ENCODE peak calls at places on chromosomes 13 and 19, in eight cellular contexts. Z is AG04449, F is AG09319, B is lower leg skin, P is astrocyte of the spinal cord, R is body of pancreas, M is stomach, A is fibroblast of villous mesenchyme. J is an unnamed sample.

GRCh38 chr13:39364797-39365468 is 238.1 kb downstream of the LHFPL6 start:
- DNase-seq in R (no peak), A (peak; percentile 23), Z (no peak), F (no peak), B (no peak), P (peak; percentile 34), M (no peak), J (no peak)

GRCh38 chr13:102021777-102022176 is 380.1 kb downstream of the FGF14 start:
- DNase-seq in R (no peak), F (no peak), Z (no peak), A (no peak), P (no peak), M (no peak), B (no peak), J (no peak)

GRCh38 chr13:50713849-50714248 is 129.6 kb downstream of the DLEU7 start:
- DNase-seq in R (no peak), A (peak; percentile 86), F (no peak), Z (peak; percentile 86), M (no peak), B (no peak), P (peak; percentile 93), J (no peak)

GRCh38 chr19:41377977-41378707 is 1.8 kb downstream of the TMEM91 start:
- DNase-seq in Z (no peak), M (no peak), F (no peak), A (peak; percentile 48), P (no peak), B (no peak), R (no peak), J (peak; percentile 77)

GRCh38 chr13:42474954-42475353 is 99.0 kb upstream of the TNFSF11 start:
- DNase-seq in Z (peak; percentile 14), B (no peak), R (no peak), A (peak; percentile 33), P (peak; percentile 90), F (no peak), M (no peak), J (no peak)

GRCh38 chr13:25237083-25237482 is 50.2 kb downstream of the MTMR6 start:
- DNase-seq in M (no peak), P (no peak), B (no peak), Z (no peak), A (no peak), R (no peak), F (no peak), J (no peak)

GRCh38 chr13:52001120-52001731 is 10.0 kb downstream of the ATP7B start:
- DNase-seq in A (peak; percentile 59), M (no peak), R (no peak), B (no peak), Z (no peak), P (peak; percentile 54), F (no peak), J (no peak)

GRCh38 chr19:5534787-5535586 is 32.8 kb downstream of the TINCR start:
- DNase-seq in F (no peak), Z (no peak), B (no peak), M (no peak), P (no peak), A (no peak), R (no peak), J (peak; percentile 61)

GRCh38 chr19:17292301-17293074 is 10.7 kb downstream of the ABHD8 start:
- DNase-seq in M (peak; percentile 76), B (peak; percentile 65), P (peak; percentile 83), Z (no peak), A (peak; percentile 89), F (peak; percentile 59), R (peak; percentile 51), J (peak; percentile 84)

GRCh38 chr13:38941353-38941945 is 49.2 kb downstream of the STOML3 start:
- DNase-seq in B (no peak), R (no peak), A (peak; percentile 25), F (no peak), P (peak; percentile 4), Z (no peak), M (no peak), J (no peak)

GRCh38 chr19:1417681-1418493 is 10.5 kb downstream of the DAZAP1 start:
- DNase-seq in A (no peak), Z (no peak), B (no peak), R (no peak), F (no peak), M (no peak), P (no peak), J (no peak)

GRCh38 chr19:28586501-28586900 is 626.5 kb downstream of the UQCRFS1 start:
- DNase-seq in A (no peak), B (no peak), P (no peak), Z (no peak), F (no peak), M (no peak), R (no peak), J (peak; percentile 22)

GRCh38 chr19:495440-496332 is 600 bp upstream of the MADCAM1 start:
- DNase-seq in B (no peak), M (no peak), R (no peak), Z (no peak), A (no peak), P (peak; percentile 20), F (no peak), J (peak; percentile 79)

GRCh38 chr13:33096886-33097610 is 80.8 kb downstream of the KL start:
- DNase-seq in Z (no peak), F (no peak), M (no peak), A (peak; percentile 60), B (no peak), P (no peak), R (no peak), J (no peak)

GRCh38 chr19:1172353-1173159 is 1.5 kb downstream of the SBNO2 start:
- DNase-seq in M (peak; percentile 63), B (no peak), P (peak; percentile 41), Z (no peak), A (peak; percentile 70), F (no peak), R (peak; percentile 78), J (no peak)

GRCh38 chr19:33721735-33722297 is 74.9 kb upstream of the KCTD15 start:
- DNase-seq in A (no peak), Z (no peak), M (no peak), P (no peak), B (no peak), R (no peak), F (no peak), J (no peak)

GRCh38 chr19:33719366-33720154 is 77.1 kb upstream of the KCTD15 start:
- DNase-seq in B (no peak), R (no peak), Z (no peak), P (no peak), F (no peak), M (no peak), A (no peak), J (no peak)

GRCh38 chr19:33722456-33723239 is 74.0 kb upstream of the KCTD15 start:
- DNase-seq in F (no peak), P (no peak), Z (no peak), A (no peak), R (no peak), M (no peak), B (no peak), J (no peak)

GRCh38 chr19:33720155-33720493 is 76.5 kb upstream of the KCTD15 start:
- DNase-seq in M (no peak), R (no peak), P (no peak), B (no peak), Z (no peak), A (no peak), F (no peak), J (no peak)

DNA sequence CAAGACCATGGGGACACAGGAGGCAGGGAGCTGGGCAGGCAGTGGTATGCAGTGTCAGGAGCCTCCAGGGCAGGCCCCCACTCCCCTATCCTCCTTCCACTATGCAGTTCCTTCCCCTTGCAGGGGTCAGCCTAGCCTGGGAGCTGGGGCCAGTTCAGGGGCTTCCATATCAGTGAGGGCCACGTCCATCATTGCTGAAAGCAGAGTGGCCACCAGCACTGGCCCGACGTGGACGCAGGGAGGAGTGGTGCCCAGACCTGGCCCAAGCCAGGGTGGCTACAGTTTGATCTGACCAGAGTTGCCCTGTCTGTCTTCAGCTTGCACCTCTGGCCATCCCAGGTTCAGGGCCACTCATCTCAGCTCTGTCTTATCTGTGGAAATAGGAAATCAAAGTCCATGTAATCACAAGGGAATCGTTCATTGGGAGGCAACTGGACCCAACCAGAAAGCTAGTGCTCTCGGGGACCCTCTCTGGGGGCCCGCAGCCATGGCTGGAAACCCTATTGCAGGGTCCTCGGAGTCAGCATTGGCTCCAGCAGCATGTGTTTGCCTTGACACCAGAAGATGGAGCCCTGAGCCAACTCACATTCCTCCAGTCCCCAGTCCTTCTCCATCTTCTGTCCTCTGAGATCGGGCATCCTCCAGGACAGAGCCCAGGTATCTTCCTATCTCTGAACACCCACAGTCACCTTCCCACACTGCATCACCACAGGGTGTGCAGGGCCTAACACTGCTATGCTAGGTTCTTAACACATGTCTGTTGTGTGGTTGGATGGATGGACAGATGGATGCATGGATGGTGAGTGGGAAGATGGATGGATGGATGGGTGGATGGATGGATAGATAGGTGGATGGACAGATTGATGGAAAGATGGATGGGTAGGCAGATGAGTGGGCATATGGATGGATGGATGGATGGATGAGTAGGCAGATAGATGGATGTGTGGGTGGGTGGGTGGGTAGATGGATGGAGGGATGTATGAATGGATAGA is 75.7 kb upstream of the KCTD15 start:
- DNase-seq in R (no peak), P (no peak), M (no peak), Z (no peak), F (no peak), A (no peak), B (no peak), J (no peak)
- TF ChIP-seq CTCF in R (no peak), P (no peak), M (no peak), Z (no peak), F (no peak), A (no peak), B (no peak), J (no peak)

DNA sequence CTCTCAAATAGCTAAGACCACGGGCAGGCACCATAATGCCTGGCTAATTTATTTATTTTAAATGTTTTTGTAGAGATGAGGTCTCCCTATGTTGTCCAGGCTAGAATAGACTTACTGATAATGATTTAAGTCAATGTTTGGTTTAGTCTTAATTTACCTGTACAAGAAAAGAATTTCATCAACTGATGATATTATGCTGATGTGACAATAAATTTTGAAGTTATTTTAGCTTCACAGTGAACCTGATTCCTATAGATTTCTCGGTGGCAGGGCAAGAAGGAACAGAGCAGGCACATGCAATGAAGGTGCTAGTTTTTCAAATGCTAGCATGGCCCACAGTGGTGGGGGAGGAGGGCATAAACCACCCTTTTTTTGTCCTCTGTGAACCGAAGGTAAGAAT is 42.6 kb upstream of the CBY2 start:
- DNase-seq in B (no peak), Z (no peak), R (no peak), A (no peak), P (no peak), F (no peak), M (no peak), J (no peak)
- TF ChIP-seq CTCF in B (no peak), Z (no peak), R (no peak), A (no peak), P (no peak), F (no peak), M (no peak), J (no peak)

GRCh38 chr13:40755082-40755755 is 15.8 kb downstream of the MRPS31 start:
- DNase-seq in P (no peak), A (peak; percentile 11), R (no peak), B (no peak), Z (no peak), M (no peak), F (no peak), J (no peak)

GRCh38 chr13:40749327-40749726 is 21.7 kb downstream of the MRPS31 start:
- DNase-seq in Z (no peak), P (no peak), F (no peak), M (no peak), B (no peak), A (no peak), R (no peak), J (no peak)
- TF ChIP-seq CTCF in Z (no peak), P (peak; percentile 16), F (no peak), M (no peak), B (no peak), A (peak; percentile 18), R (no peak), J (no peak)

GRCh38 chr19:35439921-35440320 is 8.1 kb upstream of the FFAR2 start:
- DNase-seq in M (no peak), F (no peak), P (no peak), R (no peak), B (no peak), A (no peak), Z (no peak), J (no peak)
- TF ChIP-seq CTCF in M (no peak), F (no peak), P (no peak), R (no peak), B (no peak), A (no peak), Z (no peak), J (no peak)

J was measured in glutamatergic neuron.